ENCODE peak calls at places on chromosomes 13 and 19, in six cellular contexts. One of them, this sample, is unnamed.

GRCh38 chr19:18995804-18996241 is 37.5 kb downstream of the SUGP2 start:
- DNase-seq in AML-193: peak
- DNase-seq in iris pigment epithelial cell: peak
- DNase-seq in midbrain: peak
- DNase-seq in astrocyte of the cerebellum: peak
- DNase-seq in stimulated activated CD8-positive, alpha-beta memory T cell treated with anti-CD3 and anti-CD28 coated beads, Interleukin-12 subunit alpha, Interleukin-12 subunit beta, amount 100 ng/mL, for 4 hours: no peak
- DNase-seq in this sample: no peak

GRCh38 chr13:98514268-98514667 is 62.6 kb downstream of the STK24 start:
- DNase-seq in midbrain: no peak
- DNase-seq in AML-193: no peak
- DNase-seq in stimulated activated CD8-positive, alpha-beta memory T cell treated with anti-CD3 and anti-CD28 coated beads, Interleukin-12 subunit alpha, Interleukin-12 subunit beta, amount 100 ng/mL, for 4 hours: no peak
- DNase-seq in iris pigment epithelial cell: no peak
- DNase-seq in astrocyte of the cerebellum: no peak
- DNase-seq in this sample: no peak

GRCh38 chr19:43739836-43740235 is 14.9 kb downstream of the SMG9 start:
- DNase-seq in stimulated activated CD8-positive, alpha-beta memory T cell treated with anti-CD3 and anti-CD28 coated beads, Interleukin-12 subunit alpha, Interleukin-12 subunit beta, amount 100 ng/mL, for 4 hours: no peak
- DNase-seq in iris pigment epithelial cell: no peak
- DNase-seq in AML-193: no peak
- DNase-seq in midbrain: no peak
- DNase-seq in astrocyte of the cerebellum: no peak
- DNase-seq in this sample: no peak

GRCh38 chr19:37699057-37699456 is 20.5 kb downstream of the ZNF607 start:
- DNase-seq in stimulated activated CD8-positive, alpha-beta memory T cell treated with anti-CD3 and anti-CD28 coated beads, Interleukin-12 subunit alpha, Interleukin-12 subunit beta, amount 100 ng/mL, for 4 hours: no peak
- DNase-seq in astrocyte of the cerebellum: no peak
- DNase-seq in iris pigment epithelial cell: peak
- DNase-seq in AML-193: no peak
- DNase-seq in midbrain: no peak
- DNase-seq in this sample: no peak

GRCh38 chr19:2977001-2977685 is at the start of gene TLE6:
- DNase-seq in iris pigment epithelial cell: peak
- DNase-seq in astrocyte of the cerebellum: peak
- DNase-seq in AML-193: peak
- DNase-seq in midbrain: peak
- DNase-seq in stimulated activated CD8-positive, alpha-beta memory T cell treated with anti-CD3 and anti-CD28 coated beads, Interleukin-12 subunit alpha, Interleukin-12 subunit beta, amount 100 ng/mL, for 4 hours: peak
- DNase-seq in this sample: peak

GRCh38 chr19:56880592-56881190 is 40.2 kb upstream of the PEG3 start:
- DNase-seq in midbrain: no peak
- DNase-seq in AML-193: no peak
- DNase-seq in stimulated activated CD8-positive, alpha-beta memory T cell treated with anti-CD3 and anti-CD28 coated beads, Interleukin-12 subunit alpha, Interleukin-12 subunit beta, amount 100 ng/mL, for 4 hours: no peak
- DNase-seq in astrocyte of the cerebellum: no peak
- DNase-seq in iris pigment epithelial cell: no peak
- DNase-seq in this sample: no peak

GRCh38 chr13:53783466-53783865 is 754.9 kb downstream of the OLFM4 start:
- DNase-seq in iris pigment epithelial cell: no peak
- DNase-seq in midbrain: peak
- DNase-seq in stimulated activated CD8-positive, alpha-beta memory T cell treated with anti-CD3 and anti-CD28 coated beads, Interleukin-12 subunit alpha, Interleukin-12 subunit beta, amount 100 ng/mL, for 4 hours: no peak
- DNase-seq in astrocyte of the cerebellum: no peak
- DNase-seq in AML-193: no peak
- DNase-seq in this sample: no peak

GRCh38 chr19:56133858-56134654 is 7.0 kb upstream of the ZNF444 start:
- DNase-seq in astrocyte of the cerebellum: no peak
- DNase-seq in AML-193: no peak
- DNase-seq in iris pigment epithelial cell: peak
- DNase-seq in midbrain: no peak
- DNase-seq in stimulated activated CD8-positive, alpha-beta memory T cell treated with anti-CD3 and anti-CD28 coated beads, Interleukin-12 subunit alpha, Interleukin-12 subunit beta, amount 100 ng/mL, for 4 hours: no peak
- DNase-seq in this sample: no peak

GRCh38 chr13:95926231-95926630 is 127.0 kb downstream of the UGGT2 start:
- DNase-seq in iris pigment epithelial cell: no peak
- DNase-seq in astrocyte of the cerebellum: no peak
- DNase-seq in AML-193: no peak
- DNase-seq in stimulated activated CD8-positive, alpha-beta memory T cell treated with anti-CD3 and anti-CD28 coated beads, Interleukin-12 subunit alpha, Interleukin-12 subunit beta, amount 100 ng/mL, for 4 hours: no peak
- DNase-seq in midbrain: no peak
- DNase-seq in this sample: no peak

GRCh38 chr13:90640976-90641375 is 706.5 kb upstream of the MIR17HG start:
- DNase-seq in AML-193: no peak
- DNase-seq in stimulated activated CD8-positive, alpha-beta memory T cell treated with anti-CD3 and anti-CD28 coated beads, Interleukin-12 subunit alpha, Interleukin-12 subunit beta, amount 100 ng/mL, for 4 hours: no peak
- DNase-seq in iris pigment epithelial cell: peak
- DNase-seq in astrocyte of the cerebellum: no peak
- DNase-seq in midbrain: no peak
- DNase-seq in this sample: no peak

GRCh38 chr13:110239280-110240120 is 67.5 kb downstream of the COL4A1 start:
- DNase-seq in midbrain: no peak
- DNase-seq in stimulated activated CD8-positive, alpha-beta memory T cell treated with anti-CD3 and anti-CD28 coated beads, Interleukin-12 subunit alpha, Interleukin-12 subunit beta, amount 100 ng/mL, for 4 hours: no peak
- DNase-seq in AML-193: no peak
- DNase-seq in iris pigment epithelial cell: no peak
- DNase-seq in astrocyte of the cerebellum: no peak
- DNase-seq in this sample: no peak

GRCh38 chr19:42440357-42441046 is 2.2 kb downstream of the CXCL17 start:
- DNase-seq in midbrain: peak
- DNase-seq in iris pigment epithelial cell: peak
- DNase-seq in astrocyte of the cerebellum: peak
- DNase-seq in AML-193: peak
- DNase-seq in stimulated activated CD8-positive, alpha-beta memory T cell treated with anti-CD3 and anti-CD28 coated beads, Interleukin-12 subunit alpha, Interleukin-12 subunit beta, amount 100 ng/mL, for 4 hours: peak
- DNase-seq in this sample: peak

GRCh38 chr13:110887242-110887954 is 27.5 kb downstream of the ANKRD10 start:
- DNase-seq in iris pigment epithelial cell: peak
- DNase-seq in astrocyte of the cerebellum: no peak
- DNase-seq in midbrain: no peak
- DNase-seq in AML-193: no peak
- DNase-seq in stimulated activated CD8-positive, alpha-beta memory T cell treated with anti-CD3 and anti-CD28 coated beads, Interleukin-12 subunit alpha, Interleukin-12 subunit beta, amount 100 ng/mL, for 4 hours: no peak
- DNase-seq in this sample: no peak

GRCh38 chr19:16899566-16900075 is 10.8 kb downstream of the F2RL3 start:
- DNase-seq in stimulated activated CD8-positive, alpha-beta memory T cell treated with anti-CD3 and anti-CD28 coated beads, Interleukin-12 subunit alpha, Interleukin-12 subunit beta, amount 100 ng/mL, for 4 hours: no peak
- DNase-seq in astrocyte of the cerebellum: no peak
- DNase-seq in AML-193: peak
- DNase-seq in midbrain: no peak
- DNase-seq in iris pigment epithelial cell: peak
- DNase-seq in this sample: no peak

GRCh38 chr19:28466107-28467045 is 746.6 kb downstream of the UQCRFS1 start:
- DNase-seq in iris pigment epithelial cell: peak
- DNase-seq in midbrain: peak
- DNase-seq in astrocyte of the cerebellum: peak
- DNase-seq in AML-193: peak
- DNase-seq in stimulated activated CD8-positive, alpha-beta memory T cell treated with anti-CD3 and anti-CD28 coated beads, Interleukin-12 subunit alpha, Interleukin-12 subunit beta, amount 100 ng/mL, for 4 hours: peak
- DNase-seq in this sample: peak

GRCh38 chr19:8208119-8208709 is 956 bp upstream of the CERS4 start:
- DNase-seq in midbrain: peak
- DNase-seq in iris pigment epithelial cell: no peak
- DNase-seq in AML-193: no peak
- DNase-seq in stimulated activated CD8-positive, alpha-beta memory T cell treated with anti-CD3 and anti-CD28 coated beads, Interleukin-12 subunit alpha, Interleukin-12 subunit beta, amount 100 ng/mL, for 4 hours: no peak
- DNase-seq in astrocyte of the cerebellum: no peak
- DNase-seq in this sample: no peak

GRCh38 chr13:73703606-73704005 is 430.6 kb downstream of the KLF12 start:
- DNase-seq in AML-193: no peak
- DNase-seq in iris pigment epithelial cell: no peak
- DNase-seq in stimulated activated CD8-positive, alpha-beta memory T cell treated with anti-CD3 and anti-CD28 coated beads, Interleukin-12 subunit alpha, Interleukin-12 subunit beta, amount 100 ng/mL, for 4 hours: no peak
- DNase-seq in astrocyte of the cerebellum: no peak
- DNase-seq in midbrain: no peak
- DNase-seq in this sample: no peak

GRCh38 chr13:37870895-37871550 is 1.5 kb upstream of the TRPC4 start:
- DNase-seq in AML-193: no peak
- DNase-seq in astrocyte of the cerebellum: peak
- DNase-seq in iris pigment epithelial cell: peak
- DNase-seq in stimulated activated CD8-positive, alpha-beta memory T cell treated with anti-CD3 and anti-CD28 coated beads, Interleukin-12 subunit alpha, Interleukin-12 subunit beta, amount 100 ng/mL, for 4 hours: no peak
- DNase-seq in midbrain: no peak
- DNase-seq in this sample: no peak

GRCh38 chr13:114002009-114002544 is 28.2 kb upstream of the C13orf46 start:
- DNase-seq in astrocyte of the cerebellum: no peak
- DNase-seq in AML-193: no peak
- DNase-seq in stimulated activated CD8-positive, alpha-beta memory T cell treated with anti-CD3 and anti-CD28 coated beads, Interleukin-12 subunit alpha, Interleukin-12 subunit beta, amount 100 ng/mL, for 4 hours: no peak
- DNase-seq in iris pigment epithelial cell: no peak
- DNase-seq in midbrain: no peak
- DNase-seq in this sample: no peak

GRCh38 chr13:110525328-110526319 is 35.9 kb downstream of the RAB20 start:
- DNase-seq in AML-193: no peak
- DNase-seq in astrocyte of the cerebellum: no peak
- DNase-seq in stimulated activated CD8-positive, alpha-beta memory T cell treated with anti-CD3 and anti-CD28 coated beads, Interleukin-12 subunit alpha, Interleukin-12 subunit beta, amount 100 ng/mL, for 4 hours: no peak
- DNase-seq in iris pigment epithelial cell: no peak
- DNase-seq in midbrain: no peak
- DNase-seq in this sample: no peak

GRCh38 chr19:46731007-46731501 is 14.1 kb upstream of the PRKD2 start:
- DNase-seq in astrocyte of the cerebellum: peak
- DNase-seq in iris pigment epithelial cell: peak
- DNase-seq in midbrain: no peak
- DNase-seq in stimulated activated CD8-positive, alpha-beta memory T cell treated with anti-CD3 and anti-CD28 coated beads, Interleukin-12 subunit alpha, Interleukin-12 subunit beta, amount 100 ng/mL, for 4 hours: no peak
- DNase-seq in AML-193: peak
- DNase-seq in this sample: no peak

GRCh38 chr19:16862826-16863405 is 25.9 kb upstream of the F2RL3 start:
- DNase-seq in stimulated activated CD8-positive, alpha-beta memory T cell treated with anti-CD3 and anti-CD28 coated beads, Interleukin-12 subunit alpha, Interleukin-12 subunit beta, amount 100 ng/mL, for 4 hours: no peak
- DNase-seq in astrocyte of the cerebellum: no peak
- DNase-seq in AML-193: peak
- DNase-seq in iris pigment epithelial cell: no peak
- DNase-seq in midbrain: no peak
- DNase-seq in this sample: no peak

GRCh38 chr13:44063881-44064280 is 184.2 kb downstream of the LACC1 start:
- DNase-seq in iris pigment epithelial cell: peak
- DNase-seq in astrocyte of the cerebellum: no peak
- DNase-seq in stimulated activated CD8-positive, alpha-beta memory T cell treated with anti-CD3 and anti-CD28 coated beads, Interleukin-12 subunit alpha, Interleukin-12 subunit beta, amount 100 ng/mL, for 4 hours: no peak
- DNase-seq in AML-193: no peak
- DNase-seq in midbrain: no peak
- DNase-seq in this sample: no peak

GRCh38 chr13:45441633-45442032 is 23.1 kb upstream of the COG3 start:
- DNase-seq in midbrain: no peak
- DNase-seq in AML-193: peak
- DNase-seq in stimulated activated CD8-positive, alpha-beta memory T cell treated with anti-CD3 and anti-CD28 coated beads, Interleukin-12 subunit alpha, Interleukin-12 subunit beta, amount 100 ng/mL, for 4 hours: no peak
- DNase-seq in iris pigment epithelial cell: peak
- DNase-seq in astrocyte of the cerebellum: no peak
- DNase-seq in this sample: no peak

GRCh38 chr19:2546128-2547032 is 70.5 kb downstream of the GADD45B start:
- DNase-seq in midbrain: peak
- DNase-seq in astrocyte of the cerebellum: no peak
- DNase-seq in AML-193: no peak
- DNase-seq in iris pigment epithelial cell: no peak
- DNase-seq in stimulated activated CD8-positive, alpha-beta memory T cell treated with anti-CD3 and anti-CD28 coated beads, Interleukin-12 subunit alpha, Interleukin-12 subunit beta, amount 100 ng/mL, for 4 hours: no peak
- DNase-seq in this sample: no peak

GRCh38 chr13:29500426-29500825 is 95.1 kb downstream of the SLC7A1 start:
- DNase-seq in midbrain: no peak
- DNase-seq in AML-193: no peak
- DNase-seq in astrocyte of the cerebellum: no peak
- DNase-seq in stimulated activated CD8-positive, alpha-beta memory T cell treated with anti-CD3 and anti-CD28 coated beads, Interleukin-12 subunit alpha, Interleukin-12 subunit beta, amount 100 ng/mL, for 4 hours: no peak
- DNase-seq in iris pigment epithelial cell: no peak
- DNase-seq in this sample: peak

GRCh38 chr19:49861127-49861526 is 6.2 kb downstream of the PNKP start:
- DNase-seq in iris pigment epithelial cell: peak
- DNase-seq in midbrain: peak
- DNase-seq in AML-193: no peak
- DNase-seq in astrocyte of the cerebellum: no peak
- DNase-seq in stimulated activated CD8-positive, alpha-beta memory T cell treated with anti-CD3 and anti-CD28 coated beads, Interleukin-12 subunit alpha, Interleukin-12 subunit beta, amount 100 ng/mL, for 4 hours: no peak
- DNase-seq in this sample: no peak

GRCh38 chr13:73210218-73210883 is 151.5 kb downstream of the KLF5 start:
- DNase-seq in AML-193: no peak
- DNase-seq in astrocyte of the cerebellum: no peak
- DNase-seq in midbrain: no peak
- DNase-seq in iris pigment epithelial cell: peak
- DNase-seq in stimulated activated CD8-positive, alpha-beta memory T cell treated with anti-CD3 and anti-CD28 coated beads, Interleukin-12 subunit alpha, Interleukin-12 subunit beta, amount 100 ng/mL, for 4 hours: no peak
- DNase-seq in this sample: no peak

GRCh38 chr19:1286451-1286858 is 782 bp downstream of the EFNA2 start:
- DNase-seq in AML-193: no peak
- DNase-seq in midbrain: no peak
- DNase-seq in iris pigment epithelial cell: no peak
- DNase-seq in astrocyte of the cerebellum: no peak
- DNase-seq in stimulated activated CD8-positive, alpha-beta memory T cell treated with anti-CD3 and anti-CD28 coated beads, Interleukin-12 subunit alpha, Interleukin-12 subunit beta, amount 100 ng/mL, for 4 hours: no peak
- DNase-seq in this sample: no peak

GRCh38 chr19:41175825-41176734 is 16.9 kb upstream of the CYP2S1 start:
- DNase-seq in stimulated activated CD8-positive, alpha-beta memory T cell treated with anti-CD3 and anti-CD28 coated beads, Interleukin-12 subunit alpha, Interleukin-12 subunit beta, amount 100 ng/mL, for 4 hours: peak
- DNase-seq in astrocyte of the cerebellum: peak
- DNase-seq in AML-193: no peak
- DNase-seq in midbrain: peak
- DNase-seq in iris pigment epithelial cell: peak
- DNase-seq in this sample: peak

GRCh38 chr19:16619456-16619855 is 8.5 kb downstream of the MED26 start:
- DNase-seq in stimulated activated CD8-positive, alpha-beta memory T cell treated with anti-CD3 and anti-CD28 coated beads, Interleukin-12 subunit alpha, Interleukin-12 subunit beta, amount 100 ng/mL, for 4 hours: no peak
- DNase-seq in astrocyte of the cerebellum: no peak
- DNase-seq in AML-193: no peak
- DNase-seq in iris pigment epithelial cell: peak
- DNase-seq in midbrain: no peak
- DNase-seq in this sample: no peak

GRCh38 chr13:33126909-33127607 is 110.8 kb downstream of the KL start:
- DNase-seq in stimulated activated CD8-positive, alpha-beta memory T cell treated with anti-CD3 and anti-CD28 coated beads, Interleukin-12 subunit alpha, Interleukin-12 subunit beta, amount 100 ng/mL, for 4 hours: no peak
- DNase-seq in AML-193: no peak
- DNase-seq in midbrain: no peak
- DNase-seq in astrocyte of the cerebellum: no peak
- DNase-seq in iris pigment epithelial cell: no peak
- DNase-seq in this sample: no peak

GRCh38 chr13:42153371-42153770 is 104.9 kb downstream of the DGKH start:
- DNase-seq in iris pigment epithelial cell: peak
- DNase-seq in midbrain: no peak
- DNase-seq in astrocyte of the cerebellum: no peak
- DNase-seq in stimulated activated CD8-positive, alpha-beta memory T cell treated with anti-CD3 and anti-CD28 coated beads, Interleukin-12 subunit alpha, Interleukin-12 subunit beta, amount 100 ng/mL, for 4 hours: no peak
- DNase-seq in AML-193: no peak
- DNase-seq in this sample: no peak

GRCh38 chr13:47100214-47100853 is 203.5 kb upstream of the HTR2A start:
- DNase-seq in astrocyte of the cerebellum: no peak
- DNase-seq in stimulated activated CD8-positive, alpha-beta memory T cell treated with anti-CD3 and anti-CD28 coated beads, Interleukin-12 subunit alpha, Interleukin-12 subunit beta, amount 100 ng/mL, for 4 hours: no peak
- DNase-seq in iris pigment epithelial cell: no peak
- DNase-seq in AML-193: no peak
- DNase-seq in midbrain: no peak
- DNase-seq in this sample: no peak

GRCh38 chr13:74732736-74733135 is 598.5 kb upstream of the KLF12 start:
- DNase-seq in stimulated activated CD8-positive, alpha-beta memory T cell treated with anti-CD3 and anti-CD28 coated beads, Interleukin-12 subunit alpha, Interleukin-12 subunit beta, amount 100 ng/mL, for 4 hours: no peak
- DNase-seq in iris pigment epithelial cell: no peak
- DNase-seq in AML-193: no peak
- DNase-seq in astrocyte of the cerebellum: no peak
- DNase-seq in midbrain: no peak
- DNase-seq in this sample: no peak